ENCODE peak calls at places on chromosomes 1 and 21, in six cellular contexts. Y, P, A, N, W and U are unnamed samples.

GRCh38 chr1:32047701-32048100 is 25.0 kb upstream of the TMEM39B start:
- DNase-seq in Y (no peak), P (no peak), A (no peak), N (no peak), W (no peak), U (no peak)

GRCh38 chr21:16330340-16331319 is 600.8 kb downstream of the USP25 start:
- DNase-seq in Y (peak), P (peak), A (no peak), N (peak), W (no peak), U (peak)

GRCh38 chr1:115166531-115167091 is 77.3 kb upstream of the TSPAN2 start:
- DNase-seq in Y (no peak), P (no peak), A (no peak), N (no peak), W (no peak), U (no peak)

GRCh38 chr1:173213665-173214064 is 6.5 kb upstream of the TNFSF4 start:
- DNase-seq in Y (no peak), P (no peak), A (no peak), N (no peak), W (no peak), U (no peak)

GRCh38 chr1:200048244-200048643 is 20.7 kb downstream of the NR5A2 start:
- DNase-seq in Y (no peak), P (peak), A (no peak), N (no peak), W (no peak), U (no peak)

GRCh38 chr1:229529639-229530038 is 21.5 kb upstream of the NUP133 start:
- DNase-seq in Y (no peak), P (no peak), A (no peak), N (no peak), W (no peak), U (no peak)

GRCh38 chr1:107883562-107883961 is 81.4 kb downstream of the VAV3 start:
- DNase-seq in Y (no peak), P (peak), A (no peak), N (peak), W (no peak), U (no peak)

GRCh38 chr1:84668185-84668584 is 22.1 kb downstream of the SSX2IP start:
- DNase-seq in Y (no peak), P (peak), A (no peak), N (peak), W (no peak), U (peak)

GRCh38 chr1:15465674-15466073 is 9.1 kb downstream of the CELA2A start:
- DNase-seq in Y (no peak), P (no peak), A (no peak), N (peak), W (no peak), U (no peak)

GRCh38 chr1:14372526-14372925 is 226.0 kb upstream of the KAZN start:
- DNase-seq in Y (no peak), P (no peak), A (no peak), N (no peak), W (no peak), U (no peak)

GRCh38 chr1:234014208-234014607 is 109.7 kb downstream of the SLC35F3 start:
- DNase-seq in Y (no peak), P (no peak), A (no peak), N (no peak), W (no peak), U (no peak)

GRCh38 chr21:31733521-31734149 is 1.7 kb upstream of the SCAF4 start:
- DNase-seq in Y (no peak), P (no peak), A (no peak), N (no peak), W (no peak), U (no peak)

GRCh38 chr1:28147264-28148094 is 29.0 kb downstream of the PTAFR start:
- DNase-seq in Y (no peak), P (no peak), A (no peak), N (no peak), W (no peak), U (no peak)

GRCh38 chr1:56301791-56302190 is 277.6 kb downstream of the PLPP3 start:
- DNase-seq in Y (no peak), P (no peak), A (no peak), N (no peak), W (no peak), U (no peak)